ENCODE peak calls at places on chromosomes 2 and 18, in ten cellular contexts. H is foreskin fibroblast; S is CD8-positive, alpha-beta T cell; V is activated B cell treated with CpG ODN at 0.5 μM for 24 hours; L is osteoblast; Z is AG04450; Y is endothelial cell; C is K562; Q is fibroblast of villous mesenchyme; O is retinal pigment epithelial cell. T is an unnamed sample.

GRCh38 chr2:235042576-235043515 is 91.0 kb downstream of the SH3BP4 start:
- DNase-seq in H (no peak), S (no peak), V (no peak), L (no peak), Z (no peak), Y (no peak), C (no peak), Q (no peak), O (no peak), T (no peak)

GRCh38 chr2:241894056-241894641 is 24.6 kb downstream of the RTP5 start:
- DNase-seq in H (no peak), S (no peak), V (peak), L (peak), Z (no peak), Y (no peak), C (no peak), Q (no peak), O (no peak), T (no peak)

GRCh38 chr2:239552213-239552926 is 151.6 kb upstream of the HDAC4 start:
- DNase-seq in H (no peak), S (no peak), V (no peak), L (no peak), Z (no peak), Y (no peak), C (no peak), Q (no peak), O (no peak), T (no peak)

GRCh38 chr2:241063587-241063986 is 38.5 kb downstream of the MTERF4 start:
- DNase-seq in H (no peak), S (no peak), V (no peak), L (peak), Z (no peak), Y (peak), C (no peak), Q (no peak), O (no peak), T (no peak)

GRCh38 chr18:39389800-39390379 is 1824.3 kb upstream of the CELF4 start:
- DNase-seq in H (no peak), S (no peak), V (no peak), L (no peak), Z (no peak), Y (no peak), C (no peak), Q (no peak), O (peak), T (no peak)

GRCh38 chr2:171923206-171923605 is 945 bp downstream of the HAT1 start:
- DNase-seq in H (peak), S (no peak), V (no peak), L (no peak), Z (no peak), Y (no peak), C (no peak), Q (peak), O (no peak), T (no peak)

GRCh38 chr2:156331572-156332451 is 709 bp downstream of the NR4A2 start:
- DNase-seq in H (peak), S (no peak), V (peak), L (peak), Z (no peak), Y (peak), C (peak), Q (peak), O (no peak), T (no peak)

GRCh38 chr2:2834105-2834504 is 503.0 kb upstream of the MYT1L start:
- DNase-seq in H (no peak), S (no peak), V (no peak), L (no peak), Z (no peak), Y (no peak), C (no peak), Q (no peak), O (no peak), T (no peak)

GRCh38 chr2:437772-438393 is 150.0 kb upstream of the ALKAL2 start:
- DNase-seq in H (no peak), S (peak), V (no peak), L (no peak), Z (no peak), Y (no peak), C (peak), Q (no peak), O (no peak), T (no peak)

GRCh38 chr18:35782926-35783325 is 189.6 kb upstream of the RMP24 start:
- DNase-seq in H (no peak), S (no peak), V (no peak), L (no peak), Z (no peak), Y (no peak), C (no peak), Q (no peak), O (no peak), T (no peak)

GRCh38 chr2:208320686-208321085 is 54.6 kb downstream of the PIKFYVE start:
- DNase-seq in H (no peak), S (no peak), V (no peak), L (no peak), Z (no peak), Y (no peak), C (no peak), Q (peak), O (no peak), T (no peak)

GRCh38 chr2:73089270-73090030 is 17.9 kb upstream of the SFXN5 start:
- DNase-seq in H (peak), S (no peak), V (no peak), L (peak), Z (peak), Y (no peak), C (no peak), Q (peak), O (peak), T (no peak)

GRCh38 chr2:127392133-127392827 is 4.5 kb upstream of the MAP3K2 start:
- DNase-seq in H (no peak), S (no peak), V (no peak), L (no peak), Z (no peak), Y (no peak), C (no peak), Q (no peak), O (no peak), T (no peak)

GRCh38 chr2:56211048-56211447 is 27.3 kb downstream of the CCDC85A start:
- DNase-seq in H (no peak), S (no peak), V (no peak), L (no peak), Z (no peak), Y (no peak), C (no peak), Q (no peak), O (no peak), T (no peak)

GRCh38 chr2:219633276-219634065 is 6.0 kb downstream of the SLC4A3 start:
- DNase-seq in H (no peak), S (no peak), V (no peak), L (peak), Z (no peak), Y (peak), C (no peak), Q (no peak), O (no peak), T (no peak)

GRCh38 chr2:144431384-144431783 is 88.5 kb downstream of the ZEB2 start:
- DNase-seq in H (no peak), S (no peak), V (no peak), L (no peak), Z (no peak), Y (no peak), C (no peak), Q (no peak), O (no peak), T (no peak)

GRCh38 chr2:177275041-177275440 is 10.5 kb upstream of the NFE2L2 start:
- DNase-seq in H (peak), S (no peak), V (no peak), L (peak), Z (peak), Y (no peak), C (no peak), Q (peak), O (no peak), T (no peak)

GRCh38 chr2:9771101-9771449 is 72.2 kb upstream of the TAF1B start:
- DNase-seq in H (no peak), S (no peak), V (no peak), L (no peak), Z (no peak), Y (no peak), C (no peak), Q (no peak), O (no peak), T (no peak)

GRCh38 chr2:10079931-10080535 is at the start of gene CYS1:
- DNase-seq in H (no peak), S (no peak), V (peak), L (peak), Z (no peak), Y (peak), C (peak), Q (no peak), O (no peak), T (peak)

GRCh38 chr2:11746376-11746806 is at the start of gene LPIN1:
- DNase-seq in H (peak), S (peak), V (peak), L (peak), Z (peak), Y (peak), C (peak), Q (peak), O (peak), T (peak)

GRCh38 chr2:100470898-100471514 is 724 bp downstream of the NMS start:
- DNase-seq in H (no peak), S (no peak), V (no peak), L (no peak), Z (no peak), Y (peak), C (peak), Q (peak), O (no peak), T (peak)

GRCh38 chr2:85468096-85468703 is 49.7 kb downstream of the SH2D6 start:
- DNase-seq in H (no peak), S (no peak), V (no peak), L (no peak), Z (no peak), Y (no peak), C (peak), Q (no peak), O (no peak), T (no peak)

GRCh38 chr2:140359056-140359771 is 1579.0 kb upstream of the NXPH2 start:
- DNase-seq in H (no peak), S (no peak), V (no peak), L (no peak), Z (no peak), Y (no peak), C (no peak), Q (no peak), O (no peak), T (no peak)

GRCh38 chr2:234596696-234597575 is 100.1 kb upstream of the ARL4C start:
- DNase-seq in H (no peak), S (no peak), V (no peak), L (peak), Z (no peak), Y (no peak), C (no peak), Q (no peak), O (no peak), T (no peak)

GRCh38 chr2:40243581-40243980 is 208.3 kb downstream of the SLC8A1 start:
- DNase-seq in H (peak), S (no peak), V (no peak), L (no peak), Z (peak), Y (no peak), C (no peak), Q (peak), O (no peak), T (no peak)

GRCh38 chr18:6370886-6371635 is 43.6 kb downstream of the L3MBTL4 start:
- DNase-seq in H (no peak), S (no peak), V (no peak), L (no peak), Z (no peak), Y (no peak), C (no peak), Q (no peak), O (no peak), T (no peak)

GRCh38 chr2:240800241-240800640 is 19.8 kb downstream of the KIF1A start:
- DNase-seq in H (no peak), S (no peak), V (no peak), L (peak), Z (no peak), Y (no peak), C (no peak), Q (no peak), O (peak), T (no peak)

GRCh38 chr18:11145413-11146191 is 3.8 kb downstream of the PIEZO2 start:
- DNase-seq in H (no peak), S (no peak), V (no peak), L (no peak), Z (no peak), Y (no peak), C (no peak), Q (no peak), O (no peak), T (no peak)

GRCh38 chr2:53622141-53622540 is 145.5 kb upstream of the CHAC2 start:
- DNase-seq in H (no peak), S (no peak), V (no peak), L (no peak), Z (no peak), Y (no peak), C (no peak), Q (no peak), O (no peak), T (no peak)

GRCh38 chr18:48385595-48385994 is 23.6 kb downstream of the ZBTB7C start:
- DNase-seq in H (no peak), S (no peak), V (no peak), L (no peak), Z (no peak), Y (no peak), C (no peak), Q (no peak), O (no peak), T (no peak)

GRCh38 chr2:31429040-31429439 is 14.5 kb upstream of the XDH start:
- DNase-seq in H (no peak), S (no peak), V (no peak), L (no peak), Z (no peak), Y (no peak), C (no peak), Q (no peak), O (no peak), T (no peak)

GRCh38 chr2:233674995-233675394 is 3.3 kb downstream of the UGT1A9 start:
- DNase-seq in H (no peak), S (no peak), V (no peak), L (no peak), Z (no peak), Y (no peak), C (no peak), Q (no peak), O (no peak), T (no peak)

GRCh38 chr2:109258376-109258775 is 129.4 kb downstream of the SH3RF3 start:
- DNase-seq in H (no peak), S (no peak), V (no peak), L (no peak), Z (no peak), Y (no peak), C (no peak), Q (no peak), O (no peak), T (no peak)

GRCh38 chr2:165313448-165313847 is 74.2 kb downstream of the SCN2A start:
- DNase-seq in H (no peak), S (no peak), V (no peak), L (no peak), Z (no peak), Y (no peak), C (no peak), Q (no peak), O (no peak), T (no peak)

GRCh38 chr2:108866041-108866440 is 79.5 kb downstream of the CCDC138 start:
- DNase-seq in H (no peak), S (no peak), V (no peak), L (no peak), Z (no peak), Y (no peak), C (no peak), Q (no peak), O (no peak), T (no peak)

DNA sequence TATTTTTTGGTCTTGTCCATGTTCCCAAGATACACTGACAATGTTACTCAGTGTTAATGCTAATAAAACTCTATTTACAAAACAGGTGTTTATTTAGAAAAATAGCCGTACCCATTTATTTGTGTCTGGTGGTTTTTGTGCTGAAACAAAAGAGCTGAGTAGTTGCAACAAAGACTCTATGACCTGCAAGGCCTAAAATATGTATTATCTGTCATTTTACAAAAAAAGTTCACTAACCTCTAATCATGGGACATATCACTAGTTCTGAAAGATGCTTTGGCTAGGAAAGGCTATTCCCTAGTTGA is 59.2 kb upstream of the SLC25A52 start:
- DNase-seq in H (no peak), S (no peak), V (no peak), L (no peak), Z (no peak), Y (no peak), C (no peak), Q (no peak), O (no peak), T (no peak)
- TF ChIP-seq CTCF in H (no peak), S (peak), V (no peak), L (no peak), Z (no peak), Y (peak), C (no peak), Q (no peak), O (no peak), T (no peak)

DNA sequence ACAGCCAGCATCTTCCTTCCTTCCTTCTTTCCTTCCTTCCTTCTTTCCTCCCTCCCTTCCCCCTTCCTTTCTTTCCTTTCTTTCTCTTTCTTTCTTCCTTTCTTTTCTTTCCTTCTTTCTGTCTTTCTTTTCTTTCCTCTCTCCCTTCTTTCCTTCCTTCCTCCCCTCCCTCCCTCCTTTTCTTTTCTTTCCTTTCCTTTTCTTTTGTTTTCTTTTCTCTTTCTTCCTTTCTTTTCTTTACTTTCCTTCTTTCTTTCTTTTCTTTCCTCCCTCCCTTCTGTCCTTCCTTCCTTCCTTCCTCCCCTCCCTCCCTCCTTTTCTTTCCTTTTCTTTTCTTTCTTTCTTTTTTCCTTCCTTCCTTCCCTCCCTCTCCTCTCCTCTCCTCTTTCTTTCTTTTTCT is 296.0 kb upstream of the LRRTM4 start:
- DNase-seq in H (no peak), S (no peak), V (no peak), L (no peak), Z (no peak), Y (no peak), C (no peak), Q (no peak), O (no peak), T (no peak)
- TF ChIP-seq CTCF in H (no peak), S (peak), V (no peak), L (no peak), Z (no peak), Y (no peak), C (no peak), Q (no peak), O (no peak), T (no peak)

GRCh38 chr18:62634991-62635630 is 80.2 kb upstream of the PHLPP1 start:
- DNase-seq in H (no peak), S (no peak), V (no peak), L (no peak), Z (no peak), Y (no peak), C (no peak), Q (no peak), O (peak), T (no peak)

GRCh38 chr18:62629031-62629430 is 86.3 kb upstream of the PHLPP1 start:
- DNase-seq in H (no peak), S (no peak), V (no peak), L (no peak), Z (no peak), Y (no peak), C (no peak), Q (no peak), O (no peak), T (no peak)

GRCh38 chr18:62634471-62634870 is 80.9 kb upstream of the PHLPP1 start:
- DNase-seq in H (peak), S (no peak), V (no peak), L (no peak), Z (no peak), Y (no peak), C (no peak), Q (no peak), O (no peak), T (no peak)

GRCh38 chr18:62632788-62633455 is 82.4 kb upstream of the PHLPP1 start:
- DNase-seq in H (no peak), S (no peak), V (no peak), L (no peak), Z (no peak), Y (no peak), C (no peak), Q (no peak), O (no peak), T (no peak)

DNA sequence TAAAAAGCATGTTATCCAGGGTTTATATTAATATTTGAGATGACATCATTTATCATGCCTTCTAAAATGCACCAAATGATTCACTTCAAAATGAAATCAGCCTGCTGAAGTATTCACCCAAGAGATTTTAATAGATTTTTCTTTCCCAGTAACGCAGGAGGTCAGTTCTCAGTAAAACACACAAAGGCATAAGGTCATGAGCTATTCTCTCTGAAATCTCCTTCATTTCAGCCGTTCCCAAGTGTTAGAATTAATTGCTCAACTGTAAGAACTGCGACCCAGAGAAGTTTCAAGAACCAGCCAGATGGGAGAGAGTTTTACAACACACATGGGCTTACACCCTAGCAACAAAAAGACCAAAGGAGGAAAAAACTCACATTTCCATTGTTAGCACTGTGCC is 84.2 kb upstream of the PHLPP1 start:
- DNase-seq in H (no peak), S (no peak), V (no peak), L (no peak), Z (no peak), Y (no peak), C (no peak), Q (no peak), O (no peak), T (no peak)
- TF ChIP-seq CTCF in H (no peak), S (no peak), V (no peak), L (no peak), Z (no peak), Y (no peak), C (no peak), Q (no peak), O (no peak), T (no peak)

GRCh38 chr18:12532661-12533060 is 124.9 kb downstream of the PRELID3A start:
- DNase-seq in H (no peak), S (no peak), V (no peak), L (no peak), Z (no peak), Y (no peak), C (no peak), Q (no peak), O (no peak), T (no peak)

GRCh38 chr18:12534820-12535219 is 123.1 kb downstream of the SPIRE1 start:
- DNase-seq in H (no peak), S (no peak), V (no peak), L (no peak), Z (no peak), Y (no peak), C (no peak), Q (no peak), O (no peak), T (no peak)

DNA sequence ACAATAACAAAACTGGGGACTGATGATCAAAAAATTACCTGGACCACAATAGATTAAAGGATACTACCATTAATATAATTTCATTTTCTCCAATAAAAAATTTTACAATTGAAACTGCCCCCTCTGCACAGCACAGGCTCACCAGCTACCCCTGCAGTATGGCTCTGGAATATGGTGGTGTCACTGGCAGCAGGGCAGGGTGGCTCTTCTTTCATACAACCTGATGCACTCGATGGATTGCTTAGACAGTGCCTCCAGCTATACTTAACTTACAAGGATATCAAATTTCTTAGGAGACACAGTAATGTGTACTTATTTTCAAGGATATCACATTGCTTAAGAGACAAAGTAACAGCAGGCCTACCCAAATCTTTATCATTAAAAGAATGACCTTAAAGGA is 124.0 kb downstream of the PRELID3A start:
- DNase-seq in H (no peak), S (no peak), V (no peak), L (no peak), Z (no peak), Y (no peak), C (no peak), Q (no peak), O (no peak), T (no peak)
- TF ChIP-seq CTCF in H (no peak), S (no peak), V (no peak), L (peak), Z (peak), Y (no peak), C (peak), Q (peak), O (peak), T (no peak)

T was measured in progenitor cell of endocrine pancreas.